ENCODE peak calls at places on chromosomes 1 and 21, in five cellular contexts. J is T-cell, O is pons, Q is transverse colon, I is HS-5. K is an unnamed sample.
A peak's percentile ranks its signal among the peaks of the same experiment; 100 is the strongest.

GRCh38 chr21:32427958-32428623 is 15.6 kb downstream of the EVA1C start:
- DNase-seq in O (no peak), Q (no peak), J (no peak), I (no peak), K (no peak)

GRCh38 chr1:225928186-225929175 is 4.4 kb upstream of the PYCR2 start:
- DNase-seq in Q (no peak), O (no peak), I (no peak), J (peak; percentile 23), K (no peak)

GRCh38 chr1:27527857-27528700 is 38.1 kb upstream of the WASF2 start:
- DNase-seq in O (no peak), J (peak; percentile 62), I (no peak), Q (peak; percentile 83), K (no peak)

GRCh38 chr1:232473319-232473718 is 156.6 kb downstream of the SIPA1L2 start:
- DNase-seq in Q (no peak), I (no peak), J (no peak), O (no peak), K (no peak)

GRCh38 chr1:218339267-218339831 is 5.8 kb upstream of the TGFB2 start:
- DNase-seq in J (no peak), O (peak; percentile 70), I (no peak), Q (no peak), K (no peak)

GRCh38 chr1:160954158-160955104 is at the start of gene ITLN2:
- DNase-seq in J (peak; percentile 32), I (no peak), Q (peak; percentile 62), O (no peak), K (no peak)

GRCh38 chr1:36821386-36821785 is 212.9 kb downstream of the GRIK3 start:
- DNase-seq in Q (no peak), J (no peak), I (no peak), O (no peak), K (no peak)

GRCh38 chr1:205983925-205984725 is 19.1 kb downstream of the RAB7B start:
- DNase-seq in I (no peak), J (no peak), Q (peak; percentile 46), O (peak; percentile 88), K (peak; percentile 33)

GRCh38 chr21:32604484-32604883 is 7.7 kb downstream of the CFAP298 start:
- DNase-seq in J (no peak), I (no peak), Q (no peak), O (no peak), K (no peak)

GRCh38 chr1:192343304-192343703 is 26.5 kb downstream of the RGS21 start:
- DNase-seq in O (no peak), I (no peak), J (no peak), Q (no peak), K (no peak)

GRCh38 chr1:229563701-229564100 is 5.2 kb upstream of the ABCB10 start:
- DNase-seq in Q (no peak), J (no peak), I (no peak), O (peak; percentile 48), K (no peak)

GRCh38 chr1:3501856-3502665 is 47.6 kb downstream of the ARHGEF16 start:
- DNase-seq in O (peak; percentile 18), J (peak; percentile 26), Q (peak; percentile 21), I (no peak), K (no peak)

GRCh38 chr1:58331156-58331555 is 215.4 kb downstream of the OMA1 start:
- DNase-seq in J (no peak), I (no peak), Q (no peak), O (no peak), K (no peak)

GRCh38 chr1:158798531-158798930 is 17.5 kb upstream of the OR6N2 start:
- DNase-seq in I (no peak), J (no peak), Q (no peak), O (no peak), K (no peak)

GRCh38 chr1:906532-907420 is 16.9 kb upstream of the SAMD11 start:
- DNase-seq in O (no peak), Q (peak; percentile 75), J (no peak), I (no peak), K (no peak)

GRCh38 chr21:46150491-46151121 is 4.8 kb downstream of the FTCD start:
- DNase-seq in I (no peak), Q (peak; percentile 6), O (peak; percentile 72), J (no peak), K (no peak)

GRCh38 chr1:203871114-203871875 is 9.9 kb downstream of the SNRPE start:
- DNase-seq in J (no peak), I (peak; percentile 41), O (peak; percentile 90), Q (peak; percentile 13), K (peak; percentile 67)

GRCh38 chr1:32904797-32905196 is 3.6 kb upstream of the TMEM54 start:
- DNase-seq in I (no peak), Q (peak; percentile 72), J (no peak), O (no peak), K (no peak)

GRCh38 chr1:36156329-36157114 is 562 bp downstream of the MAP7D1 start:
- DNase-seq in Q (peak; percentile 67), O (peak; percentile 82), I (no peak), J (peak; percentile 35), K (peak; percentile 29)

GRCh38 chr1:151888972-151889570 is 20.2 kb downstream of the THEM4 start:
- DNase-seq in I (no peak), O (peak; percentile 24), J (no peak), Q (no peak), K (no peak)

GRCh38 chr21:35470522-35470921 is 421.4 kb upstream of the RUNX1 start:
- DNase-seq in Q (no peak), I (no peak), J (no peak), O (no peak), K (no peak)

GRCh38 chr1:60809204-60809985 is 273.0 kb upstream of the NFIA start:
- DNase-seq in J (no peak), Q (no peak), I (no peak), O (no peak), K (no peak)

GRCh38 chr1:6445062-6445763 is 20.6 kb downstream of the ESPN start:
- DNase-seq in O (no peak), Q (peak; percentile 74), J (no peak), I (no peak), K (no peak)

GRCh38 chr1:35661474-35661795 is 20.1 kb upstream of the PSMB2 start:
- DNase-seq in Q (no peak), I (no peak), J (no peak), O (no peak), K (no peak)

GRCh38 chr1:233723387-233723786 is 109.5 kb downstream of the KCNK1 start:
- DNase-seq in O (no peak), Q (no peak), I (no peak), J (no peak), K (no peak)

GRCh38 chr1:230308039-230308438 is 118.1 kb downstream of the PGBD5 start:
- DNase-seq in O (no peak), J (no peak), I (peak; percentile 24), Q (peak; percentile 90), K (peak; percentile 18)

GRCh38 chr1:27993241-27993640 is 33.5 kb downstream of the XKR8 start:
- DNase-seq in I (no peak), O (no peak), J (peak; percentile 4), Q (no peak), K (no peak)

GRCh38 chr21:14551741-14552140 is 5.6 kb upstream of the SAMSN1 start:
- DNase-seq in Q (no peak), O (no peak), I (no peak), J (no peak), K (no peak)

GRCh38 chr1:156662588-156663055 is 14.6 kb downstream of the NES start:
- DNase-seq in Q (no peak), O (no peak), I (no peak), J (no peak), K (no peak)

GRCh38 chr1:43039228-43040055 is 80.8 kb upstream of the SLC2A1 start:
- DNase-seq in I (no peak), Q (no peak), O (no peak), J (no peak), K (no peak)

GRCh38 chr1:15047237-15047636 is 106.3 kb upstream of the TMEM51 start:
- DNase-seq in Q (no peak), I (no peak), O (no peak), J (no peak), K (no peak)

GRCh38 chr1:245225267-245225666 is 70.5 kb downstream of the KIF26B start:
- DNase-seq in J (no peak), I (no peak), Q (no peak), O (no peak), K (no peak)

GRCh38 chr21:42057861-42058437 is 13.2 kb upstream of the UMODL1 start:
- DNase-seq in J (no peak), O (no peak), Q (no peak), I (no peak), K (no peak)

K was measured in amniotic stem cell.